ENCODE peak calls at places on chromosomes 2 and 18, in five cellular contexts. L is HT1080, K is KBM-7, T is IMR-90, Y is uterus. S is an unnamed sample.

GRCh38 chr2:51597086-51597485 is 565.2 kb upstream of the NRXN1 start:
- DNase-seq in T (no peak), K (no peak), Y (no peak), L (no peak), S (no peak)

GRCh38 chr2:173374634-173375033 is 20.0 kb downstream of the CDCA7 start:
- DNase-seq in T (no peak), L (no peak), K (no peak), Y (no peak), S (no peak)

GRCh38 chr2:7956126-7956689 is 725.6 kb upstream of the ID2 start:
- DNase-seq in Y (no peak), T (peak), K (no peak), L (no peak), S (peak)

GRCh38 chr2:74092236-74092635 is 55.5 kb downstream of the BOLA3 start:
- DNase-seq in T (no peak), K (no peak), L (no peak), Y (no peak), S (peak)

GRCh38 chr18:77007251-77007650 is 125.3 kb downstream of the MBP start:
- DNase-seq in K (no peak), T (no peak), Y (no peak), L (no peak), S (no peak)

GRCh38 chr2:37666772-37667171 is 4.7 kb downstream of the CDC42EP3 start:
- DNase-seq in K (no peak), L (no peak), T (no peak), Y (no peak), S (no peak)

GRCh38 chr2:37361416-37361815 is 17.0 kb downstream of the QPCT start:
- DNase-seq in K (no peak), Y (no peak), T (no peak), L (no peak), S (no peak)

GRCh38 chr2:241441492-241441891 is 66.9 kb downstream of the STK25 start:
- DNase-seq in L (no peak), Y (no peak), K (no peak), T (no peak), S (no peak)

GRCh38 chr2:63668000-63668399 is 79.2 kb downstream of the MDH1 start:
- DNase-seq in T (no peak), K (no peak), Y (no peak), L (no peak), S (no peak)

GRCh38 chr2:127220807-127221527 is 868 bp upstream of the CYP27C1 start:
- DNase-seq in Y (no peak), T (no peak), K (no peak), L (no peak), S (peak)

GRCh38 chr2:246489-247145 is 17.2 kb downstream of the SH3YL1 start:
- DNase-seq in Y (no peak), K (peak), T (peak), L (peak), S (peak)

GRCh38 chr2:134228493-134228903 is 25.4 kb upstream of the MGAT5 start:
- DNase-seq in L (peak), T (no peak), K (peak), Y (no peak), S (no peak)

GRCh38 chr2:127674241-127675209 is 805 bp downstream of the LIMS2 start:
- DNase-seq in T (no peak), L (no peak), Y (no peak), K (no peak), S (peak)

GRCh38 chr2:53058526-53058925 is 709.1 kb upstream of the CHAC2 start:
- DNase-seq in Y (no peak), L (peak), T (peak), K (no peak), S (no peak)

GRCh38 chr2:127698553-127699355 is 2.5 kb upstream of the SFT2D3 start:
- DNase-seq in K (no peak), T (no peak), Y (no peak), L (no peak), S (peak)

GRCh38 chr2:44638649-44639048 is 276.9 kb downstream of the CAMKMT start:
- DNase-seq in L (no peak), K (no peak), Y (no peak), T (no peak), S (no peak)

GRCh38 chr2:29398384-29399237 is 283.4 kb downstream of the CLIP4 start:
- DNase-seq in L (no peak), T (peak), Y (no peak), K (no peak), S (peak)

GRCh38 chr2:188870289-188870688 is 103.9 kb upstream of the COL3A1 start:
- DNase-seq in Y (no peak), T (peak), K (no peak), L (peak), S (no peak)

GRCh38 chr2:172220111-172220510 is 117.4 kb upstream of the DLX2 start:
- DNase-seq in T (no peak), Y (no peak), L (no peak), K (peak), S (no peak)

GRCh38 chr2:67526283-67526682 is 129.2 kb downstream of the ETAA1 start:
- DNase-seq in K (no peak), T (peak), L (peak), Y (no peak), S (no peak)

GRCh38 chr18:75391275-75392115 is 36.0 kb downstream of the SMIM21 start:
- DNase-seq in L (no peak), Y (no peak), K (no peak), T (no peak), S (no peak)

GRCh38 chr2:148167855-148168254 is 147.0 kb downstream of the MBD5 start:
- DNase-seq in K (no peak), Y (no peak), T (no peak), L (no peak), S (no peak)

GRCh38 chr2:102112692-102113665 is 29.6 kb upstream of the IL1R1 start:
- DNase-seq in K (no peak), Y (no peak), L (peak), T (peak), S (peak)

GRCh38 chr2:26086155-26086634 is 52.3 kb downstream of the RAB10 start:
- DNase-seq in Y (no peak), L (peak), T (peak), K (no peak), S (no peak)

GRCh38 chr2:212994976-212995375 is 156.4 kb downstream of the IKZF2 start:
- DNase-seq in Y (no peak), K (no peak), T (peak), L (no peak), S (no peak)

GRCh38 chr2:75892490-75892889 is 181.8 kb upstream of the GCFC2 start:
- DNase-seq in L (no peak), K (no peak), Y (no peak), T (no peak), S (no peak)

GRCh38 chr2:47490406-47490805 is 87.5 kb downstream of the MSH2 start:
- DNase-seq in T (peak), L (peak), K (no peak), Y (no peak), S (no peak)

GRCh38 chr2:15967415-15968279 is 27.3 kb downstream of the MYCN start:
- DNase-seq in L (no peak), K (no peak), Y (no peak), T (no peak), S (peak)

GRCh38 chr2:101114815-101115214 is 36.4 kb downstream of the TBC1D8 start:
- DNase-seq in K (peak), T (no peak), L (no peak), Y (no peak), S (no peak)

GRCh38 chr2:217997510-217997909 is 5.3 kb downstream of the TNS1 start:
- DNase-seq in Y (no peak), T (no peak), K (no peak), L (no peak), S (no peak)

GRCh38 chr18:62612721-62613120 is 89.9 kb downstream of the ZCCHC2 start:
- DNase-seq in Y (no peak), T (no peak), K (no peak), L (no peak), S (no peak)

GRCh38 chr2:240893363-240893828 is 2.6 kb downstream of the MAB21L4 start:
- DNase-seq in Y (no peak), L (peak), T (peak), K (no peak), S (peak)

GRCh38 chr2:71714601-71715240 is 261.4 kb downstream of the DYSF start:
- DNase-seq in L (no peak), T (no peak), K (no peak), Y (no peak), S (no peak)

GRCh38 chr18:10271481-10271880 is 183.0 kb upstream of the APCDD1 start:
- DNase-seq in L (no peak), K (no peak), T (peak), Y (no peak), S (no peak)

GRCh38 chr18:49020129-49020528 is 69.4 kb upstream of the SMAD7 start:
- DNase-seq in L (no peak), K (no peak), Y (peak), T (no peak), S (no peak)

GRCh38 chr2:96409543-96410184 is 74.1 kb downstream of the NCAPH start:
- DNase-seq in L (no peak), K (no peak), T (no peak), Y (no peak), S (no peak)

GRCh38 chr2:240212425-240213225 is 72.2 kb upstream of the OTOS start:
- DNase-seq in K (no peak), Y (no peak), L (no peak), T (no peak), S (peak)

GRCh38 chr18:23230688-23231087 is 95.4 kb downstream of the CABLES1 start:
- DNase-seq in L (no peak), K (no peak), Y (no peak), T (no peak), S (no peak)

GRCh38 chr18:59712311-59712710 is 15.1 kb upstream of the CCBE1 start:
- DNase-seq in L (no peak), Y (no peak), T (no peak), K (no peak), S (no peak)

GRCh38 chr2:111663471-111663951 is 220.5 kb downstream of the ANAPC1 start:
- DNase-seq in L (no peak), T (peak), K (no peak), Y (no peak), S (no peak)

S was measured in osteoblast.